ENCODE peak calls at places on chromosomes 11 and 22, in six cellular contexts. W is fibroblast of lung, Y is A549, N is HCT116, H is endodermal cell, F is OCI-LY7. R is an unnamed sample.
A peak's percentile ranks its signal among the peaks of the same experiment; 100 is the strongest.

GRCh38 chr11:68843052-68843561 is 1.4 kb upstream of the CPT1A start:
- DNase-seq in W (peak; percentile 44), Y (no peak), N (no peak), H (peak; percentile 71), F (no peak), R (no peak)

GRCh38 chr11:3226846-3227567 is 5.2 kb downstream of the MRGPRE start:
- DNase-seq in W (no peak), Y (no peak), N (no peak), H (no peak), F (no peak), R (no peak)

GRCh38 chr22:37657590-37658132 is 862 bp upstream of the PDXP start:
- DNase-seq in W (no peak), Y (no peak), N (no peak), H (no peak), F (no peak), R (no peak)

GRCh38 chr11:3046190-3046589 is 11.0 kb downstream of the CARS1 start:
- DNase-seq in W (no peak), Y (peak; percentile 25), N (no peak), H (peak; percentile 72), F (no peak), R (no peak)

GRCh38 chr22:40507491-40507890 is 129.0 kb downstream of the MRTFA start:
- DNase-seq in W (no peak), Y (no peak), N (no peak), H (no peak), F (peak; percentile 62), R (no peak)

GRCh38 chr11:108019870-108020540 is 11.3 kb downstream of the CUL5 start:
- DNase-seq in W (peak; percentile 14), Y (no peak), N (no peak), H (no peak), F (no peak), R (no peak)

GRCh38 chr11:35525501-35526175 is at the start of gene PAMR1:
- DNase-seq in W (peak; percentile 76), Y (no peak), N (no peak), H (peak; percentile 92), F (no peak), R (peak; percentile 60)

GRCh38 chr22:43389227-43389836 is 22.5 kb upstream of the MPPED1 start:
- DNase-seq in W (no peak), Y (no peak), N (no peak), H (peak; percentile 41), F (no peak), R (no peak)

GRCh38 chr22:44542561-44543222 is 44.7 kb upstream of the RTL6 start:
- DNase-seq in W (no peak), Y (no peak), N (no peak), H (peak; percentile 39), F (no peak), R (no peak)

GRCh38 chr11:1916132-1916985 is 3.1 kb upstream of the TNNT3 start:
- DNase-seq in W (no peak), Y (no peak), N (no peak), H (no peak), F (no peak), R (no peak)

GRCh38 chr11:17673951-17674350 is 45.4 kb upstream of the MYOD1 start:
- DNase-seq in W (peak; percentile 53), Y (no peak), N (no peak), H (no peak), F (no peak), R (peak; percentile 18)

GRCh38 chr22:48663297-48663696 is 1164.4 kb downstream of the BRD1 start:
- DNase-seq in W (no peak), Y (peak; percentile 54), N (peak; percentile 7), H (peak; percentile 75), F (peak; percentile 10), R (no peak)

GRCh38 chr11:12706531-12707499 is 32.6 kb downstream of the TEAD1 start:
- DNase-seq in W (no peak), Y (no peak), N (no peak), H (peak; percentile 53), F (no peak), R (no peak)

DNA sequence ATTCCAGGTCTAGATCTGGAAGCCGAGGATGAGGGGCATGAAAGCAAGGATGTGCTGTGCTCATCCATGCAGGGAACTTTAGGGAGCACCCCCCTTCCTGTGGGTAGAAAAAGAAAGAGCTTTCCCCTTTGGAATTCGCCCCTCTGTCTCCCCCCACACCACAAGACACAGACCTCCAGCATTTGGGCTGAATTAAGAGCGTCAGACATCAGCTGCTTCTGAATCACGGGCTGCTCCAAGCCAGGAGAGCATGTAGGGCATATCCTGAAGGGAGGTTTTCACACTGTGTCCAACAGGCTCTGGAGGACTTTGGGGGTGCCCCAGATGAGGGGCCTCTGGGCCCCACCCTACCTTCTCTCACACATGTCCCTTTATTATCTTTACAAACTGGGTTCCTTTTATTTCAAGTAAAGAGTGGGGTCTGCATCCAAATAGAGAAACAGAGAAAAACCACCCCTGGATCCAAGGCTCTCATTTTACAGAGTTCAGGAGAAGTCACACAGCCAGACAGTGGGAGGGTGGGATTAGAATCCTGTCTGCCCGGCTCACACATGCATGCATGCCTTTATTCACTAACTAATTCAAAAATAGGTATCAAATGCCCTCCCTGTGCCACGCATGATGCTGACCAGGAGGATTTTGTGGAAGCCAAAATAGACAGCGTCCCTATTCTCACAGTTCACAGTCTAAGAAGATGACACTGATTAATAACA is 52.8 kb downstream of the LRRC32 start:
- DNase-seq in W (peak; percentile 81), Y (no peak), N (no peak), H (peak; percentile 7), F (no peak), R (no peak)
- H3K27ac ChIP-seq in W (no peak overlapping the region), Y (no peak overlapping the region), N (no peak overlapping the region), H (no peak overlapping the region), F (no peak overlapping the region), R (no peak overlapping the region)

GRCh38 chr22:19928207-19928606 is 13.4 kb upstream of the COMT start:
- DNase-seq in W (no peak), Y (no peak), N (no peak), H (no peak), F (no peak), R (no peak)
- TF ChIP-seq CTCF in W (no peak), Y (no peak), N (no peak), H (no peak), F (no peak), R (no peak)

GRCh38 chr11:8867035-8867434 is 44.0 kb upstream of the AKIP1 start:
- DNase-seq in W (peak; percentile 47), Y (no peak), N (no peak), H (no peak), F (no peak), R (no peak)
- H3K27ac ChIP-seq in W (no peak overlapping the region), Y (no peak overlapping the region), N (no peak overlapping the region), H (no peak overlapping the region), F (no peak overlapping the region), R (no peak overlapping the region)

GRCh38 chr22:30868663-30869385 is 99.8 kb downstream of the MORC2 start:
- DNase-seq in W (peak; percentile 50), Y (no peak), N (no peak), H (no peak), F (no peak), R (no peak)

GRCh38 chr22:30867746-30868662 is 100.6 kb downstream of the MORC2 start:
- DNase-seq in W (no peak), Y (no peak), N (no peak), H (peak; percentile 39), F (no peak), R (no peak)

GRCh38 chr22:30866216-30866615 is 102.4 kb downstream of the MORC2 start:
- DNase-seq in W (no peak), Y (no peak), N (no peak), H (no peak), F (no peak), R (no peak)

GRCh38 chr22:30865656-30866055 is 102.9 kb downstream of the MORC2 start:
- DNase-seq in W (no peak), Y (no peak), N (no peak), H (no peak), F (no peak), R (no peak)

GRCh38 chr22:30866811-30867271 is 101.7 kb downstream of the MORC2 start:
- DNase-seq in W (no peak), Y (peak; percentile 22), N (no peak), H (peak; percentile 49), F (peak; percentile 9), R (no peak)
- TF ChIP-seq CTCF in W (no peak), Y (no peak), N (peak; percentile 36), H (peak; percentile 59), F (peak; percentile 37), R (peak; percentile 48)